ENCODE peak calls at places on chromosomes 11 and 22, in eight cellular contexts. X is T-cell; T is AG09319; A is AG10803; P is cardiac fibroblast; R is aorta; B is activated CD4-positive, CD25-positive, alpha-beta regulatory T cell; Q is NCI-H446 treated with DMSO at 0.1 percent for 48 hours. E is an unnamed sample.

GRCh38 chr11:77113382-77114088 is 10.9 kb downstream of the OMP start:
- DNase-seq in X (no peak), T (no peak), A (peak), P (peak), R (no peak), B (no peak), Q (peak), E (no peak)

GRCh38 chr11:101707477-101707876 is 123.7 kb upstream of the TRPC6 start:
- DNase-seq in X (no peak), T (no peak), A (no peak), P (no peak), R (no peak), B (no peak), Q (no peak), E (no peak)

GRCh38 chr11:129321076-129321475 is 54.6 kb upstream of the BARX2 start:
- DNase-seq in X (no peak), T (no peak), A (no peak), P (no peak), R (no peak), B (no peak), Q (no peak), E (no peak)

GRCh38 chr22:41902016-41902415 is 12.9 kb downstream of the SHISA8 start:
- DNase-seq in X (no peak), T (no peak), A (no peak), P (no peak), R (no peak), B (no peak), Q (no peak), E (no peak)

GRCh38 chr11:73395297-73396208 is 19.4 kb downstream of the RELT start:
- DNase-seq in X (no peak), T (no peak), A (no peak), P (no peak), R (peak), B (no peak), Q (no peak), E (no peak)

GRCh38 chr11:66969584-66970205 is 5.4 kb upstream of the C11orf86 start:
- DNase-seq in X (no peak), T (peak), A (peak), P (peak), R (no peak), B (no peak), Q (no peak), E (no peak)

GRCh38 chr22:20127318-20127868 is 4.2 kb upstream of the ZDHHC8 start:
- DNase-seq in X (no peak), T (no peak), A (no peak), P (no peak), R (no peak), B (no peak), Q (no peak), E (no peak)

GRCh38 chr22:46076651-46077339 is 73.5 kb upstream of the PPARA start:
- DNase-seq in X (no peak), T (no peak), A (peak), P (peak), R (peak), B (no peak), Q (no peak), E (no peak)

GRCh38 chr11:60982184-60982583 is 10.7 kb downstream of the CD6 start:
- DNase-seq in X (no peak), T (no peak), A (no peak), P (no peak), R (no peak), B (no peak), Q (no peak), E (no peak)

GRCh38 chr11:19437760-19438159 is 197.0 kb upstream of the E2F8 start:
- DNase-seq in X (no peak), T (no peak), A (peak), P (peak), R (no peak), B (no peak), Q (no peak), E (no peak)

GRCh38 chr11:69480547-69481392 is 693 bp upstream of the LINC01488 start:
- DNase-seq in X (no peak), T (no peak), A (no peak), P (peak), R (peak), B (no peak), Q (no peak), E (no peak)

GRCh38 chr11:11876458-11876857 is 34.7 kb downstream of the USP47 start:
- DNase-seq in X (no peak), T (no peak), A (no peak), P (peak), R (no peak), B (no peak), Q (peak), E (no peak)

GRCh38 chr11:111119751-111120150 is 125.8 kb upstream of the POU2AF2 start:
- DNase-seq in X (no peak), T (no peak), A (no peak), P (no peak), R (no peak), B (no peak), Q (no peak), E (no peak)

GRCh38 chr11:119148855-119149370 is at the start of gene ABCG4:
- DNase-seq in X (peak), T (no peak), A (no peak), P (no peak), R (no peak), B (no peak), Q (no peak), E (no peak)

GRCh38 chr11:62577046-62577708 is 3.5 kb upstream of the EEF1G start:
- DNase-seq in X (no peak), T (no peak), A (no peak), P (peak), R (no peak), B (no peak), Q (no peak), E (no peak)

GRCh38 chr11:120690406-120690805 is 178.9 kb downstream of the GRIK4 start:
- DNase-seq in X (no peak), T (no peak), A (no peak), P (no peak), R (no peak), B (no peak), Q (no peak), E (no peak)

GRCh38 chr22:37199103-37199838 is 11.2 kb upstream of the C1QTNF6 start:
- DNase-seq in X (peak), T (peak), A (peak), P (peak), R (peak), B (peak), Q (peak), E (peak)

GRCh38 chr22:41845380-41846267 is 12.7 kb downstream of the SREBF2 start:
- DNase-seq in X (no peak), T (no peak), A (no peak), P (no peak), R (no peak), B (no peak), Q (no peak), E (no peak)

GRCh38 chr11:35308157-35308556 is 111.2 kb downstream of the SLC1A2 start:
- DNase-seq in X (no peak), T (no peak), A (no peak), P (no peak), R (peak), B (no peak), Q (no peak), E (no peak)

GRCh38 chr11:63614136-63614664 is at the start of gene PLAAT3:
- DNase-seq in X (peak), T (no peak), A (peak), P (peak), R (peak), B (no peak), Q (no peak), E (peak)

GRCh38 chr11:63875506-63875905 is 36.6 kb downstream of the MARK2 start:
- DNase-seq in X (no peak), T (no peak), A (no peak), P (no peak), R (no peak), B (no peak), Q (no peak), E (no peak)

GRCh38 chr11:69934861-69935494 is 115.8 kb upstream of the FGF3 start:
- DNase-seq in X (no peak), T (no peak), A (no peak), P (no peak), R (peak), B (no peak), Q (no peak), E (no peak)

GRCh38 chr11:59102259-59102765 is 4.7 kb upstream of the FAM111B start:
- DNase-seq in X (no peak), T (no peak), A (peak), P (peak), R (peak), B (peak), Q (no peak), E (peak)

GRCh38 chr11:62142043-62142375 is 18.2 kb downstream of the INCENP start:
- DNase-seq in X (no peak), T (no peak), A (no peak), P (no peak), R (no peak), B (no peak), Q (no peak), E (no peak)

GRCh38 chr11:119737678-119738439 is 8.9 kb upstream of the NECTIN1 start:
- DNase-seq in X (no peak), T (no peak), A (no peak), P (no peak), R (no peak), B (no peak), Q (no peak), E (no peak)

GRCh38 chr11:72758304-72758689 is 6.1 kb upstream of the ARAP1 start:
- DNase-seq in X (no peak), T (no peak), A (no peak), P (peak), R (no peak), B (no peak), Q (no peak), E (no peak)

GRCh38 chr22:36584666-36585065 is 55.7 kb upstream of the EIF3D start:
- DNase-seq in X (no peak), T (no peak), A (no peak), P (no peak), R (peak), B (no peak), Q (no peak), E (no peak)

GRCh38 chr22:23834830-23835772 is 3.7 kb downstream of the DERL3 start:
- DNase-seq in X (no peak), T (no peak), A (no peak), P (no peak), R (peak), B (no peak), Q (no peak), E (peak)

GRCh38 chr11:116712428-116712827 is 60.4 kb downstream of the BUD13 start:
- DNase-seq in X (no peak), T (no peak), A (no peak), P (no peak), R (no peak), B (no peak), Q (no peak), E (no peak)

GRCh38 chr22:27314276-27314807 is 487.2 kb downstream of the MN1 start:
- DNase-seq in X (no peak), T (no peak), A (no peak), P (no peak), R (no peak), B (no peak), Q (no peak), E (no peak)

GRCh38 chr22:43166132-43166930 is 15.0 kb downstream of the TSPO start:
- DNase-seq in X (no peak), T (no peak), A (no peak), P (no peak), R (peak), B (no peak), Q (no peak), E (no peak)

GRCh38 chr11:88206746-88207145 is 31.5 kb upstream of the RAB38 start:
- DNase-seq in X (no peak), T (no peak), A (peak), P (peak), R (no peak), B (no peak), Q (no peak), E (no peak)

GRCh38 chr11:29343465-29344333 is 673.1 kb downstream of the KCNA4 start:
- DNase-seq in X (no peak), T (no peak), A (peak), P (peak), R (peak), B (no peak), Q (no peak), E (peak)

GRCh38 chr22:29226246-29226981 is 20.7 kb downstream of the EMID1 start:
- DNase-seq in X (no peak), T (no peak), A (no peak), P (no peak), R (peak), B (no peak), Q (no peak), E (no peak)

GRCh38 chr11:64864473-64865285 is 13.7 kb downstream of the EHD1 start:
- DNase-seq in X (no peak), T (no peak), A (peak), P (peak), R (peak), B (no peak), Q (peak), E (no peak)

GRCh38 chr11:82937554-82937953 is 36.0 kb downstream of the DDIAS start:
- DNase-seq in X (no peak), T (no peak), A (no peak), P (no peak), R (no peak), B (no peak), Q (no peak), E (no peak)